ENCODE peak calls at places on chromosomes 12 and 14, in eight cellular contexts. U is suprapubic skin, L is HCT116, D is esophagus muscularis mucosa, M is transverse colon, A is GM12891, Z is lower leg skin, S is Peyer's patch. N is an unnamed sample.

GRCh38 chr14:90487031-90487430 is 90.2 kb downstream of the CALM1 start:
- DNase-seq in U (no peak), L (no peak), D (no peak), M (no peak), A (no peak), Z (peak), S (no peak), N (peak)

GRCh38 chr12:68334136-68334535 is 2.0 kb upstream of the MDM1 start:
- DNase-seq in U (no peak), L (no peak), D (peak), M (peak), A (no peak), Z (no peak), S (peak), N (no peak)

GRCh38 chr12:90290980-90291975 is 582.6 kb upstream of the ATP2B1 start:
- DNase-seq in U (no peak), L (no peak), D (no peak), M (no peak), A (no peak), Z (no peak), S (no peak), N (no peak)

GRCh38 chr14:69316449-69317391 is 56.8 kb downstream of the GALNT16 start:
- DNase-seq in U (peak), L (no peak), D (no peak), M (peak), A (no peak), Z (peak), S (no peak), N (peak)

GRCh38 chr12:119036878-119037493 is 55.6 kb downstream of the SRRM4 start:
- DNase-seq in U (no peak), L (no peak), D (no peak), M (peak), A (peak), Z (no peak), S (no peak), N (no peak)

GRCh38 chr14:86088156-86088555 is 558.2 kb downstream of the FLRT2 start:
- DNase-seq in U (no peak), L (no peak), D (no peak), M (no peak), A (no peak), Z (no peak), S (no peak), N (no peak)

GRCh38 chr12:28575593-28576205 is 385.4 kb downstream of the CCDC91 start:
- DNase-seq in U (no peak), L (no peak), D (no peak), M (no peak), A (no peak), Z (no peak), S (no peak), N (no peak)

GRCh38 chr12:4486049-4486699 is 40.6 kb upstream of the FGF6 start:
- DNase-seq in U (no peak), L (no peak), D (no peak), M (no peak), A (no peak), Z (no peak), S (no peak), N (no peak)

GRCh38 chr12:68158427-68158826 is 1.1 kb downstream of the IFNG start:
- DNase-seq in U (no peak), L (peak), D (no peak), M (no peak), A (no peak), Z (no peak), S (no peak), N (no peak)

GRCh38 chr14:59321184-59321952 is 132.9 kb downstream of the DAAM1 start:
- DNase-seq in U (no peak), L (no peak), D (no peak), M (no peak), A (no peak), Z (no peak), S (no peak), N (no peak)

GRCh38 chr14:23537351-23538048 is 14.1 kb downstream of the ZFHX2 start:
- DNase-seq in U (no peak), L (no peak), D (no peak), M (no peak), A (no peak), Z (no peak), S (no peak), N (no peak)

GRCh38 chr12:16348435-16349131 is 1.1 kb downstream of the MGST1 start:
- DNase-seq in U (no peak), L (no peak), D (no peak), M (no peak), A (no peak), Z (no peak), S (no peak), N (no peak)

GRCh38 chr12:58922849-58923248 is 2.5 kb upstream of the LRIG3 start:
- DNase-seq in U (no peak), L (no peak), D (no peak), M (no peak), A (no peak), Z (no peak), S (no peak), N (no peak)

GRCh38 chr12:27844427-27845090 is 64.5 kb upstream of the MANSC4 start:
- DNase-seq in U (no peak), L (no peak), D (no peak), M (no peak), A (no peak), Z (no peak), S (no peak), N (no peak)

GRCh38 chr12:97640826-97641225 is 178.2 kb downstream of the RMST start:
- DNase-seq in U (no peak), L (no peak), D (no peak), M (no peak), A (no peak), Z (no peak), S (no peak), N (no peak)

GRCh38 chr12:109738878-109739665 is 25.4 kb downstream of the FAM222A start:
- DNase-seq in U (peak), L (no peak), D (no peak), M (no peak), A (no peak), Z (peak), S (no peak), N (peak)

GRCh38 chr14:56118611-56119181 is 485 bp downstream of the PELI2 start:
- DNase-seq in U (no peak), L (no peak), D (no peak), M (peak), A (no peak), Z (no peak), S (peak), N (no peak)

GRCh38 chr12:40226652-40227051 is 1.9 kb downstream of the LRRK2 start:
- DNase-seq in U (peak), L (no peak), D (peak), M (peak), A (no peak), Z (peak), S (peak), N (no peak)

GRCh38 chr14:80491131-80491530 is 279.8 kb upstream of the DIO2 start:
- DNase-seq in U (no peak), L (no peak), D (no peak), M (peak), A (no peak), Z (no peak), S (no peak), N (no peak)

GRCh38 chr14:98904677-98905076 is 367.3 kb downstream of the BCL11B start:
- DNase-seq in U (no peak), L (no peak), D (no peak), M (no peak), A (no peak), Z (no peak), S (no peak), N (no peak)

GRCh38 chr12:88057994-88058718 is 29.0 kb upstream of the C12orf50 start:
- DNase-seq in U (no peak), L (no peak), D (no peak), M (no peak), A (no peak), Z (no peak), S (no peak), N (no peak)

GRCh38 chr12:45232771-45233372 is 17.0 kb downstream of the ANO6 start:
- DNase-seq in U (no peak), L (peak), D (no peak), M (no peak), A (no peak), Z (no peak), S (no peak), N (no peak)

GRCh38 chr12:12812163-12812562 is 983 bp upstream of the DDX47 start:
- DNase-seq in U (no peak), L (no peak), D (no peak), M (no peak), A (no peak), Z (peak), S (no peak), N (no peak)

GRCh38 chr12:107967170-107967569 is 161.9 kb upstream of the WSCD2 start:
- DNase-seq in U (no peak), L (no peak), D (no peak), M (no peak), A (no peak), Z (no peak), S (no peak), N (no peak)

GRCh38 chr14:73180385-73180805 is 44.1 kb downstream of the PSEN1 start:
- DNase-seq in U (no peak), L (no peak), D (no peak), M (no peak), A (no peak), Z (no peak), S (no peak), N (no peak)

GRCh38 chr12:108214046-108214445 is 85.0 kb downstream of the WSCD2 start:
- DNase-seq in U (no peak), L (no peak), D (no peak), M (no peak), A (no peak), Z (no peak), S (no peak), N (no peak)

GRCh38 chr12:29769162-29769820 is 14.5 kb downstream of the TMTC1 start:
- DNase-seq in U (no peak), L (no peak), D (no peak), M (no peak), A (no peak), Z (no peak), S (no peak), N (no peak)

GRCh38 chr12:81167694-81168093 is 89.8 kb downstream of the ACSS3 start:
- DNase-seq in U (no peak), L (no peak), D (no peak), M (no peak), A (no peak), Z (no peak), S (no peak), N (no peak)

GRCh38 chr12:31835276-31835882 is 106.6 kb upstream of the AMN1 start:
- DNase-seq in U (no peak), L (no peak), D (no peak), M (no peak), A (no peak), Z (no peak), S (no peak), N (no peak)

GRCh38 chr12:88493651-88494050 is 86.6 kb downstream of the KITLG start:
- DNase-seq in U (no peak), L (no peak), D (no peak), M (no peak), A (no peak), Z (no peak), S (no peak), N (no peak)

GRCh38 chr12:51198568-51199400 is 19.1 kb downstream of the POU6F1 start:
- DNase-seq in U (no peak), L (no peak), D (no peak), M (no peak), A (no peak), Z (no peak), S (no peak), N (no peak)

GRCh38 chr12:120972870-120973543 is 5.3 kb upstream of the HNF1A start:
- DNase-seq in U (no peak), L (no peak), D (no peak), M (no peak), A (no peak), Z (no peak), S (no peak), N (no peak)

GRCh38 chr12:17134315-17134714 is 528.4 kb upstream of the LMO3 start:
- DNase-seq in U (no peak), L (no peak), D (no peak), M (no peak), A (no peak), Z (no peak), S (no peak), N (no peak)

GRCh38 chr12:79547735-79548347 is 142.9 kb downstream of the PAWR start:
- DNase-seq in U (no peak), L (peak), D (no peak), M (peak), A (no peak), Z (no peak), S (no peak), N (no peak)

GRCh38 chr12:67211029-67211428 is 58.1 kb upstream of the CAND1 start:
- DNase-seq in U (no peak), L (no peak), D (no peak), M (no peak), A (no peak), Z (no peak), S (no peak), N (no peak)

GRCh38 chr12:117388865-117389508 is 27.6 kb upstream of the NOS1 start:
- DNase-seq in U (no peak), L (no peak), D (no peak), M (no peak), A (no peak), Z (no peak), S (no peak), N (no peak)

GRCh38 chr14:22882529-22883190 is 362 bp upstream of the REM2 start:
- DNase-seq in U (no peak), L (peak), D (no peak), M (peak), A (no peak), Z (no peak), S (no peak), N (peak)

DNA sequence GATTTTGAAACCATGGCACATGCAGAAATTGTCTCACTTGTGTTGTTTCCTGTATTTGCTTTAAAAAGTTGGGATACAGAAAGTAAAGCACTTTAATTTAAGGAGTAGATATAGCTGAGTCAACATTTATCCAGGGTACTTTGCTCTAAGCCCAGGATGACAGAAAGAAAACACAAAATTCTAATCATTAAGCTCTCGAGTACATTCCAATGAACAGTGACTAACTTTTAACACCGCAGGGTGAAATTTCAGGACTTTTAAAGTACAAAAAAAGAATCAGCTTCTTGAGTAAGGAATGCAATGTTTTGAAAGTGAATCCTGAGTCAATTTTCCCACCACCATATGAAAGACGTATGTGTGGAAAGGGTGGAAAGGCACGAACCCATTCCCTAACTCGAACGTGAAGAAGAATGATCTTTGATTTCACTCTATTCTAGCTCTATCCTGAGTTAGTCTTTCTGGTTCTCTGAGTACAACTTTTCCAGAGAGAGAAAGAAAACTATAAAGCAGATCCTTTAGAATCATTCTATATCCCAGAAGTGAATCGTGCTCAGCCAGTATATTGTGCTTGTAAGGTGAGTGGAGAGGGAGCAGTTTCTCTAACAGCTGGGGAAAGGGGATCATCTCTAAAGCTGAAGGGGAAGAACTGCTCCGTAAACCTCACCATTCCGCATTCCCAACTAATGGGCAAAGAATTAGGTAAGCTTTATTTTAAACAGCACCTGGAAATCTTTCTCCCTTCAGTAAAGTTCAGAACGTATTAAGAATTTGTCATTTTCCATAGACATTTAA is 779.0 kb upstream of the FLRT2 start:
- DNase-seq in U (no peak), L (no peak), D (no peak), M (no peak), A (no peak), Z (no peak), S (no peak), N (no peak)
- TF ChIP-seq POLR2A in U (no peak), L (no peak), D (no peak), M (no peak), A (no peak), Z (no peak), S (no peak), N (no peak)

DNA sequence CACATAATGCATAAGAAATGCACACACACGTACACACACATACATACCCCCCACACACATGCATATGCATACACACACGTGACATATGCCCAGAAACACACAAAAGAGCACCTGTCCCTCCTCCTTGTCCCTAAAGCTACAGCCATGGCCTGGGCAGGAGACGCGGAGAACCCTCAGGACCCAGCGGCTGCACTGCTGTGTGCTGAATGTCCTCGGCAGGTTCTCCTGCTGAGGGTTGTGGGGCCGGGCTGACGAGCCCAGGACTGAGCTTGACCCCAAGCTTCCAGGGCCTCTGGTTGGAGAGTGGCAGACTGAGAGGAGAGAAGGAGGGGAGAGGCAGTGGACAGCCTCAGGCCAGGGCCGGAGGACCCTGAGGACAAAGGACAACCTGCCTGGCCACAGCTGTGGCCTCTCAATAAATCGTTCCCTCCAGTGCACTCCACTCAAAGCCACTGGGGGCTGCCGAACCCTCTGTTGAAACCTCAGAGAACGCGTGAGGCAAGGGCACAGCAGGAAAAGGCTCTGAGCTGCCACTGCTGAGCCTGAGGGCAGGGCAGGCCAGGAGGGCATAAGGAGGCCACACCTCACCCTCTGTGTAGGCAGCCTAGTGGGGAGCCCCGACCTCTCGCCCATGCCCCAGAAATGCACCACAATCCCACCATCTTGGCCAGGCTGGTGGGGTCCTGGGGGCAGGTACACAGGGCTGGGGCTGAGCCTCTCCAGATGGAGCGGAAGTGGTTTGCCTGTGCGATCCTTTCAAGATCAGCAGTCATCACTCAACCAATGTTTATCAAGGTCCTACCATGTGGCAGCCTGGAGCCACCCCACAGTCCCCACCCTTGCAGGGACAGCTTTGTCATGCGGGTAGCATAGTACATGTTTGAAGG is 3.1 kb downstream of the CACNA2D4 start:
- DNase-seq in U (peak), L (no peak), D (peak), M (no peak), A (no peak), Z (peak), S (peak), N (peak)
- TF ChIP-seq POLR2A in U (no peak), L (no peak), D (no peak), M (no peak), A (no peak), Z (no peak), S (no peak), N (no peak)

DNA sequence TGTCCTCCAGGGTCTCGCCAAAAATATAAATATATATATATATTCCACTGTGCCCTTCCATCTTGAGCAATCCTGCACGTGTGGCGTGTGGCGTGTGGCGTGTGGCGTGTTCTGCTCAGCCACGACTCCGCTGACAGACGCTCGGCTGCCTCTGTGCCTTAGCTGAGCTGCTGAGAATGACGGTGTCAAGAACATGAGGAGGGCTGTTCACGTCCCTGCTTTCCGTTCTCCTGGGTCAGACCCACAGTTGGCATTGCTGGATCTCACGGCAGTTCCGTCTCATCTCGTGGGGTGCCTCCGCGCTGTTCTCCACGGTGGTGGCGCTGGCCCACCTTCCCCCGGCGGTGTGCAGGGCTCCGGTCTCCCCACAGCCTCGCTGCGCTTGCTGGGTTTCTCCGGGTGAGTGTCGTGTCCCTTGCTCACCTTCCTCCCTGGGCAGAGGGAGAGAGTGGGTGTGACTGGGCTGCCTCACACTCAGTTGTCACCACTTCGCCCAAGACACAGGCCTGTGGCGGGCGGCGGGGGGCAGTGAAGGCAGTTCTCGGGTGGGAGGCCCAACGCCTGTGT is 9.4 kb downstream of the GPR132 start:
- DNase-seq in U (no peak), L (no peak), D (no peak), M (no peak), A (peak), Z (no peak), S (no peak), N (no peak)
- TF ChIP-seq POLR2A in U (no peak), L (no peak), D (no peak), M (no peak), A (no peak), Z (no peak), S (no peak), N (no peak)

GRCh38 chr12:7375145-7375543 is 68.8 kb downstream of the CD163L1 start:
- DNase-seq in U (no peak), L (no peak), D (no peak), M (no peak), A (no peak), Z (no peak), S (no peak), N (no peak)

GRCh38 chr12:7374423-7375144 is 69.4 kb downstream of the CD163L1 start:
- DNase-seq in U (no peak), L (peak), D (no peak), M (peak), A (peak), Z (no peak), S (no peak), N (peak)

GRCh38 chr12:7373226-7373625 is 69.4 kb downstream of the ACSM4 start:
- DNase-seq in U (no peak), L (no peak), D (no peak), M (no peak), A (no peak), Z (no peak), S (no peak), N (no peak)

DNA sequence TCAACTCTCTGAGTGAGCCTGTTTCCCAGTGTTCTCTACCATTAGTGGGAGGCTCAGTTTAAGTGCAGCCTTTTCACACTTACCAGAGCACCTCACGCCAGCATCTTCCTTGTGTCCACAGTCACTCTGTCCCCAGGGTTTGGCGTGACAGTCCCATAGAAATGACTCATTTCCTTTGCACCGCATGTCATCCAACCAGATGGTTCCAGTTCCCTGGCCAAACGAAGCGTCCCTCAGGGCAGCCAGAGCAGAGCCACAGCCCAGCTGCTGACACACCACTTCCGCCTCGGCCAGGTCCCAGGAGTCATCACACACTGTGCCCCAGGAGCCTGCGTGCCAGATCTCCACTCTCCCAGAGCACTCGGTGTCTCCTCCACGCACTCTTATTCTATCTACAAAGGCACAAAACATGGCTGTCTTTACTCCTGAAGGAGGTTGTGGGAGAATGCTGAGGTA is 65.4 kb downstream of the ACSM4 start:
- DNase-seq in U (peak), L (peak), D (no peak), M (no peak), A (no peak), Z (peak), S (no peak), N (peak)
- TF ChIP-seq POLR2A in U (no peak), L (peak), D (no peak), M (no peak), A (no peak), Z (no peak), S (no peak), N (no peak)

N was measured in breast epithelium.